ENCODE peak calls at places on chromosomes 11 and 22, in ten cellular contexts. One of them, this sample, is unnamed.

GRCh38 chr22:23074451-23074850 is 4.1 kb downstream of the GNAZ start:
- DNase-seq in A549: no peak
- DNase-seq in lung: no peak
- DNase-seq in transverse colon: no peak
- DNase-seq in HFF-Myc: no peak
- DNase-seq in right atrium auricular region: no peak
- DNase-seq in fibroblast of mammary gland: no peak
- DNase-seq in fibroblast of pulmonary artery: no peak
- DNase-seq in cardiac muscle cell: no peak
- DNase-seq in dorsolateral prefrontal cortex: no peak
- DNase-seq in this sample: no peak

GRCh38 chr11:69287968-69288882 is 5.7 kb upstream of the MYEOV start:
- DNase-seq in dorsolateral prefrontal cortex: no peak
- DNase-seq in fibroblast of pulmonary artery: no peak
- DNase-seq in right atrium auricular region: no peak
- DNase-seq in fibroblast of mammary gland: no peak
- DNase-seq in cardiac muscle cell: no peak
- DNase-seq in lung: peak
- DNase-seq in transverse colon: peak
- DNase-seq in HFF-Myc: no peak
- DNase-seq in A549: no peak
- DNase-seq in this sample: no peak

GRCh38 chr22:45318558-45319318 is 9.0 kb downstream of the FAM118A start:
- DNase-seq in HFF-Myc: no peak
- DNase-seq in cardiac muscle cell: peak
- DNase-seq in lung: no peak
- DNase-seq in fibroblast of pulmonary artery: peak
- DNase-seq in fibroblast of mammary gland: peak
- DNase-seq in A549: no peak
- DNase-seq in transverse colon: no peak
- DNase-seq in dorsolateral prefrontal cortex: no peak
- DNase-seq in right atrium auricular region: no peak
- DNase-seq in this sample: no peak

GRCh38 chr11:47616726-47617416 is 22.7 kb upstream of the C1QTNF4 start:
- DNase-seq in lung: peak
- DNase-seq in transverse colon: peak
- DNase-seq in dorsolateral prefrontal cortex: no peak
- DNase-seq in cardiac muscle cell: peak
- DNase-seq in HFF-Myc: peak
- DNase-seq in fibroblast of mammary gland: peak
- DNase-seq in A549: peak
- DNase-seq in fibroblast of pulmonary artery: peak
- DNase-seq in right atrium auricular region: peak
- DNase-seq in this sample: peak

GRCh38 chr11:15327786-15328231 is 213.1 kb downstream of the INSC start:
- DNase-seq in fibroblast of mammary gland: peak
- DNase-seq in transverse colon: peak
- DNase-seq in lung: peak
- DNase-seq in cardiac muscle cell: peak
- DNase-seq in HFF-Myc: no peak
- DNase-seq in fibroblast of pulmonary artery: peak
- DNase-seq in right atrium auricular region: peak
- DNase-seq in dorsolateral prefrontal cortex: peak
- DNase-seq in A549: peak
- DNase-seq in this sample: no peak

GRCh38 chr22:37242395-37242918 is 1.6 kb downstream of the RAC2 start:
- DNase-seq in right atrium auricular region: peak
- DNase-seq in transverse colon: peak
- DNase-seq in fibroblast of mammary gland: no peak
- DNase-seq in cardiac muscle cell: peak
- DNase-seq in HFF-Myc: no peak
- DNase-seq in dorsolateral prefrontal cortex: no peak
- DNase-seq in fibroblast of pulmonary artery: no peak
- DNase-seq in lung: peak
- DNase-seq in A549: no peak
- DNase-seq in this sample: no peak

GRCh38 chr11:123362941-123363340 is 67.1 kb upstream of the GRAMD1B start:
- DNase-seq in cardiac muscle cell: no peak
- DNase-seq in HFF-Myc: no peak
- DNase-seq in transverse colon: no peak
- DNase-seq in lung: no peak
- DNase-seq in right atrium auricular region: no peak
- DNase-seq in fibroblast of mammary gland: no peak
- DNase-seq in fibroblast of pulmonary artery: no peak
- DNase-seq in A549: no peak
- DNase-seq in dorsolateral prefrontal cortex: no peak
- DNase-seq in this sample: no peak

GRCh38 chr11:131666006-131666405 is 295.6 kb downstream of the NTM start:
- DNase-seq in right atrium auricular region: no peak
- DNase-seq in cardiac muscle cell: no peak
- DNase-seq in transverse colon: no peak
- DNase-seq in fibroblast of mammary gland: no peak
- DNase-seq in fibroblast of pulmonary artery: no peak
- DNase-seq in dorsolateral prefrontal cortex: no peak
- DNase-seq in A549: no peak
- DNase-seq in HFF-Myc: no peak
- DNase-seq in lung: no peak
- DNase-seq in this sample: no peak

GRCh38 chr22:47620391-47620790 is 857.9 kb downstream of the TBC1D22A start:
- DNase-seq in HFF-Myc: no peak
- DNase-seq in dorsolateral prefrontal cortex: no peak
- DNase-seq in right atrium auricular region: peak
- DNase-seq in fibroblast of pulmonary artery: no peak
- DNase-seq in A549: no peak
- DNase-seq in cardiac muscle cell: no peak
- DNase-seq in transverse colon: no peak
- DNase-seq in lung: no peak
- DNase-seq in fibroblast of mammary gland: no peak
- DNase-seq in this sample: no peak

GRCh38 chr22:23069502-23070357 is 589 bp upstream of the GNAZ start:
- DNase-seq in dorsolateral prefrontal cortex: peak
- DNase-seq in HFF-Myc: peak
- DNase-seq in right atrium auricular region: peak
- DNase-seq in lung: peak
- DNase-seq in fibroblast of pulmonary artery: peak
- DNase-seq in fibroblast of mammary gland: peak
- DNase-seq in cardiac muscle cell: peak
- DNase-seq in A549: peak
- DNase-seq in transverse colon: peak
- DNase-seq in this sample: peak

GRCh38 chr11:109865558-109866186 is 227.5 kb upstream of the ZC3H12C start:
- DNase-seq in transverse colon: no peak
- DNase-seq in HFF-Myc: no peak
- DNase-seq in lung: no peak
- DNase-seq in dorsolateral prefrontal cortex: no peak
- DNase-seq in right atrium auricular region: no peak
- DNase-seq in cardiac muscle cell: no peak
- DNase-seq in fibroblast of mammary gland: no peak
- DNase-seq in fibroblast of pulmonary artery: no peak
- DNase-seq in A549: peak
- DNase-seq in this sample: no peak

GRCh38 chr11:130611791-130612251 is 163.4 kb downstream of the ADAMTS15 start:
- DNase-seq in fibroblast of mammary gland: peak
- DNase-seq in dorsolateral prefrontal cortex: no peak
- DNase-seq in A549: peak
- DNase-seq in fibroblast of pulmonary artery: peak
- DNase-seq in HFF-Myc: no peak
- DNase-seq in lung: no peak
- DNase-seq in transverse colon: no peak
- DNase-seq in right atrium auricular region: no peak
- DNase-seq in cardiac muscle cell: peak
- DNase-seq in this sample: peak

GRCh38 chr11:58636587-58636986 is 14.1 kb downstream of the CNTF start:
- DNase-seq in fibroblast of pulmonary artery: no peak
- DNase-seq in dorsolateral prefrontal cortex: no peak
- DNase-seq in right atrium auricular region: no peak
- DNase-seq in lung: no peak
- DNase-seq in transverse colon: no peak
- DNase-seq in A549: no peak
- DNase-seq in cardiac muscle cell: no peak
- DNase-seq in fibroblast of mammary gland: no peak
- DNase-seq in HFF-Myc: no peak
- DNase-seq in this sample: no peak
- TF ChIP-seq CTCF in fibroblast of pulmonary artery: no peak
- TF ChIP-seq CTCF in dorsolateral prefrontal cortex: no peak
- TF ChIP-seq CTCF in right atrium auricular region: no peak
- TF ChIP-seq CTCF in lung: no peak
- TF ChIP-seq CTCF in transverse colon: no peak
- TF ChIP-seq CTCF in A549: no peak
- TF ChIP-seq CTCF in cardiac muscle cell: no peak
- TF ChIP-seq CTCF in fibroblast of mammary gland: no peak
- TF ChIP-seq CTCF in HFF-Myc: no peak
- TF ChIP-seq CTCF in this sample: no peak

GRCh38 chr11:119028346-119029068 is 2.2 kb downstream of the SLC37A4 start:
- DNase-seq in fibroblast of mammary gland: no peak
- DNase-seq in A549: no peak
- DNase-seq in right atrium auricular region: no peak
- DNase-seq in transverse colon: no peak
- DNase-seq in lung: no peak
- DNase-seq in HFF-Myc: no peak
- DNase-seq in cardiac muscle cell: no peak
- DNase-seq in dorsolateral prefrontal cortex: no peak
- DNase-seq in fibroblast of pulmonary artery: no peak
- DNase-seq in this sample: no peak
- H3K4me3 ChIP-seq in fibroblast of mammary gland: no peak
- H3K4me3 ChIP-seq in A549: no peak
- H3K4me3 ChIP-seq in right atrium auricular region: no peak
- H3K4me3 ChIP-seq in transverse colon: peak
- H3K4me3 ChIP-seq in lung: no peak
- H3K4me3 ChIP-seq in HFF-Myc: no peak
- H3K4me3 ChIP-seq in cardiac muscle cell: no peak
- H3K4me3 ChIP-seq in dorsolateral prefrontal cortex: peak
- H3K4me3 ChIP-seq in fibroblast of pulmonary artery: no peak
- H3K4me3 ChIP-seq in this sample: no peak

GRCh38 chr22:50221410-50222300 is 20.8 kb downstream of the SELENOO start:
- DNase-seq in A549: no peak
- DNase-seq in fibroblast of mammary gland: no peak
- DNase-seq in HFF-Myc: no peak
- DNase-seq in lung: no peak
- DNase-seq in dorsolateral prefrontal cortex: no peak
- DNase-seq in transverse colon: no peak
- DNase-seq in cardiac muscle cell: no peak
- DNase-seq in right atrium auricular region: no peak
- DNase-seq in fibroblast of pulmonary artery: no peak
- DNase-seq in this sample: no peak
- TF ChIP-seq CTCF in A549: no peak
- TF ChIP-seq CTCF in fibroblast of mammary gland: no peak
- TF ChIP-seq CTCF in HFF-Myc: no peak
- TF ChIP-seq CTCF in lung: no peak
- TF ChIP-seq CTCF in dorsolateral prefrontal cortex: no peak
- TF ChIP-seq CTCF in transverse colon: no peak
- TF ChIP-seq CTCF in cardiac muscle cell: peak
- TF ChIP-seq CTCF in right atrium auricular region: no peak
- TF ChIP-seq CTCF in fibroblast of pulmonary artery: no peak
- TF ChIP-seq CTCF in this sample: no peak

DNA sequence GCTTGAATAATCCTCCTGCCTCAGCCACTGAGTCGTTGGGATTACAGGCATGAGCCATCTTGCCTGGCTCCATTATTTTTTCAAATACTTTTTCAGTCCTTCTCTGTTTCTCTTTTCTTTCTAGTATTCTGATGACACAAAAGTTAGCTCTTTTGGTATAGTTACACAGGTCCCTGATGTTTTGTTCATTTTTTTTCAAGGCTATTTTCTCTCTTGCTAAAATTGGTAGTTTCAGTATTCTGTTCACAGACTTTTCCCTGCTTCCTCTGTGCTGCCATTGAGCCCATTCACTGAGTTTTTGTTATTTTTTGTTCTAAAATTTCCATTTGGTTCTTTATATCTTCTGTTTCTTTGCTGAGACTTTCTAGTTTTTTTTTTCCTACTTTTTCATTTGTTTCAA is 166.5 kb downstream of the UVRAG start:
- DNase-seq in lung: no peak
- DNase-seq in transverse colon: no peak
- DNase-seq in fibroblast of mammary gland: no peak
- DNase-seq in dorsolateral prefrontal cortex: no peak
- DNase-seq in HFF-Myc: no peak
- DNase-seq in fibroblast of pulmonary artery: no peak
- DNase-seq in A549: no peak
- DNase-seq in right atrium auricular region: no peak
- DNase-seq in cardiac muscle cell: no peak
- DNase-seq in this sample: no peak
- H3K4me3 ChIP-seq in lung: no peak
- H3K4me3 ChIP-seq in transverse colon: no peak
- H3K4me3 ChIP-seq in fibroblast of mammary gland: no peak
- H3K4me3 ChIP-seq in dorsolateral prefrontal cortex: no peak
- H3K4me3 ChIP-seq in HFF-Myc: no peak
- H3K4me3 ChIP-seq in fibroblast of pulmonary artery: no peak
- H3K4me3 ChIP-seq in A549: no peak
- H3K4me3 ChIP-seq in right atrium auricular region: no peak
- H3K4me3 ChIP-seq in cardiac muscle cell: peak
- H3K4me3 ChIP-seq in this sample: no peak

DNA sequence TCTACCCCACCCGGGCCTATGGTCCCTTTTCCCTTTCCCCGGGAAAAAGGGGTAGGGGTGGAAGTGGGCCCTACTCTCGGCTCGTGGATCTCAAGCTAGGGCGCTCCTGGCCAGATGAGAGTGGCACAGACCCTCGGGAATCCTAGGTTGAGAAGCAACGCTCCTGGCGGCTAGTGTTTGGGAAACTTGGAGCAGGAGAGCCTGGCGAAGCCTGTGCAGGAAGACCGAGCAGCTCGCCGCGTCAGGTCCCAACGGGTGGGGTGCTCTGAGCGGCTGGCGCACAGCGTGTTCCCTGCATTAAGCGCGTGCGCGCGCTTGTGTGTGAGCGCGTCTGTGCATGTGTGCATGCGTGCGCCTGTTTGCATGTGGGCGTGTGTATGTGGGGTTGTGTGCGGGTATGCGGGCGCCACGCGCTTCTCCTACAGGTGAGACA is 7.1 kb upstream of the FLI1 start:
- DNase-seq in fibroblast of mammary gland: peak
- DNase-seq in HFF-Myc: no peak
- DNase-seq in lung: no peak
- DNase-seq in fibroblast of pulmonary artery: peak
- DNase-seq in transverse colon: peak
- DNase-seq in dorsolateral prefrontal cortex: no peak
- DNase-seq in A549: peak
- DNase-seq in right atrium auricular region: no peak
- DNase-seq in cardiac muscle cell: peak
- DNase-seq in this sample: no peak
- TF ChIP-seq CTCF in fibroblast of mammary gland: no peak
- TF ChIP-seq CTCF in HFF-Myc: no peak
- TF ChIP-seq CTCF in lung: no peak
- TF ChIP-seq CTCF in fibroblast of pulmonary artery: no peak
- TF ChIP-seq CTCF in transverse colon: no peak
- TF ChIP-seq CTCF in dorsolateral prefrontal cortex: no peak
- TF ChIP-seq CTCF in A549: no peak
- TF ChIP-seq CTCF in right atrium auricular region: no peak
- TF ChIP-seq CTCF in cardiac muscle cell: no peak
- TF ChIP-seq CTCF in this sample: no peak

This sample was measured in AG04449.